ENCODE peak calls at places on chromosomes 6 and 20, in five cellular contexts. C is GM03348, I is caudate nucleus, Q is HT1080, R is left cardiac atrium. J is an unnamed sample.

GRCh38 chr6:148272084-148272483 is 70.6 kb upstream of the SASH1 start:
- DNase-seq in C (peak), I (no peak), Q (peak), R (no peak), J (peak)

GRCh38 chr20:34129518-34130162 is 17.6 kb upstream of the EIF2S2 start:
- DNase-seq in C (peak), I (no peak), Q (peak), R (peak), J (peak)

GRCh38 chr6:4521070-4521469 is 255.1 kb upstream of the CDYL start:
- DNase-seq in C (no peak), I (no peak), Q (no peak), R (no peak), J (no peak)

GRCh38 chr20:846894-847278 is 13.4 kb downstream of the FAM110A start:
- DNase-seq in C (no peak), I (no peak), Q (no peak), R (no peak), J (no peak)

GRCh38 chr6:1630771-1631217 is 21.1 kb downstream of the FOXC1 start:
- DNase-seq in C (no peak), I (no peak), Q (peak), R (no peak), J (no peak)

GRCh38 chr20:13995841-13996240 is 525 bp downstream of the MACROD2 start:
- DNase-seq in C (peak), I (peak), Q (peak), R (peak), J (peak)

GRCh38 chr20:15440249-15440820 is 1102.9 kb upstream of the FLRT3 start:
- DNase-seq in C (no peak), I (no peak), Q (no peak), R (no peak), J (no peak)

GRCh38 chr6:3284436-3284876 is 25.7 kb downstream of the PSMG4 start:
- DNase-seq in C (no peak), I (no peak), Q (no peak), R (no peak), J (no peak)

GRCh38 chr6:129558248-129558647 is 151.7 kb downstream of the ARHGAP18 start:
- DNase-seq in C (no peak), I (no peak), Q (no peak), R (no peak), J (no peak)

GRCh38 chr6:37027036-37027720 is 21.7 kb downstream of the FGD2 start:
- DNase-seq in C (no peak), I (no peak), Q (no peak), R (no peak), J (no peak)

GRCh38 chr6:156402227-156402626 is 375.0 kb upstream of the ARID1B start:
- DNase-seq in C (no peak), I (no peak), Q (no peak), R (no peak), J (no peak)

GRCh38 chr20:58652606-58653303 is 1.7 kb downstream of the STX16 start:
- DNase-seq in C (no peak), I (no peak), Q (no peak), R (no peak), J (no peak)

GRCh38 chr6:93419304-93420162 is at the start of gene EPHA7:
- DNase-seq in C (peak), I (peak), Q (no peak), R (peak), J (peak)

GRCh38 chr20:17859616-17860232 is 108.9 kb downstream of the SNX5 start:
- DNase-seq in C (no peak), I (no peak), Q (no peak), R (no peak), J (peak)